ENCODE peak calls at places on chromosomes 11 and 22, in eight cellular contexts. Q, I, W, V, O, C, S and T are unnamed samples.

GRCh38 chr11:15148181-15148580 is 33.5 kb downstream of the INSC start:
- DNase-seq in O (no peak), V (no peak), I (peak; percentile 56), Q (no peak), C (no peak), S (no peak), W (no peak), T (no peak)

GRCh38 chr22:34798605-34799004 is 267.4 kb upstream of the ISX start:
- DNase-seq in W (no peak), Q (peak; percentile 31), I (no peak), S (no peak), O (no peak), C (no peak), V (no peak), T (no peak)

GRCh38 chr11:16897460-16898061 is 116.7 kb downstream of the PLEKHA7 start:
- DNase-seq in V (no peak), W (no peak), S (peak; percentile 51), C (no peak), O (no peak), Q (no peak), I (no peak), T (no peak)

GRCh38 chr11:80944758-80945157 is 1503.9 kb upstream of the TENM4 start:
- DNase-seq in O (no peak), C (no peak), Q (no peak), I (no peak), S (no peak), W (no peak), V (no peak), T (no peak)

GRCh38 chr22:29820941-29821789 is 16.9 kb downstream of the ASCC2 start:
- DNase-seq in V (peak; percentile 77), I (peak; percentile 98), S (peak; percentile 84), C (peak; percentile 44), W (peak; percentile 88), O (no peak), Q (peak; percentile 80), T (peak; percentile 82)

GRCh38 chr22:32589007-32589406 is 114.4 kb downstream of the FBXO7 start:
- DNase-seq in O (no peak), V (no peak), I (peak; percentile 11), W (no peak), C (no peak), Q (no peak), S (no peak), T (no peak)

GRCh38 chr11:5285703-5286102 is 16.0 kb upstream of the HBE1 start:
- DNase-seq in S (no peak), W (no peak), O (no peak), V (no peak), Q (no peak), I (no peak), C (no peak), T (no peak)

GRCh38 chr11:44766112-44766971 is 39.6 kb downstream of the TSPAN18 start:
- DNase-seq in I (peak; percentile 93), C (no peak), Q (peak; percentile 77), V (no peak), W (no peak), S (peak; percentile 92), O (no peak), T (peak; percentile 70)

GRCh38 chr22:46931414-46931813 is 169.0 kb downstream of the TBC1D22A start:
- DNase-seq in I (no peak), O (no peak), S (no peak), W (peak; percentile 15), Q (no peak), C (no peak), V (no peak), T (peak; percentile 52)

GRCh38 chr22:18145676-18146388 is 4.1 kb upstream of the USP18 start:
- DNase-seq in O (no peak), W (no peak), V (no peak), Q (no peak), I (no peak), C (no peak), S (no peak), T (no peak)

GRCh38 chr11:125297346-125297910 is 132.9 kb downstream of the PKNOX2 start:
- DNase-seq in I (no peak), O (no peak), V (no peak), S (peak; percentile 63), W (no peak), C (no peak), Q (no peak), T (no peak)

GRCh38 chr22:46062232-46062615 is 85.3 kb upstream of the WNT7B start:
- DNase-seq in I (no peak), V (peak; percentile 17), S (no peak), C (no peak), W (no peak), O (no peak), Q (no peak), T (no peak)

GRCh38 chr11:6270584-6271246 is 11.1 kb downstream of the CCKBR start:
- DNase-seq in O (peak; percentile 68), S (no peak), W (no peak), C (no peak), I (no peak), Q (no peak), V (no peak), T (no peak)

GRCh38 chr11:3154001-3154599 is 11.0 kb downstream of the OSBPL5 start:
- DNase-seq in I (no peak), Q (no peak), S (no peak), W (no peak), O (peak; percentile 73), V (no peak), C (no peak), T (no peak)

GRCh38 chr11:108084811-108085210 is 36.6 kb upstream of the ACAT1 start:
- DNase-seq in V (no peak), I (no peak), S (no peak), O (no peak), Q (no peak), C (no peak), W (no peak), T (no peak)

GRCh38 chr11:80958414-80958813 is 1517.6 kb upstream of the TENM4 start:
- DNase-seq in W (no peak), Q (no peak), S (no peak), O (no peak), C (no peak), I (peak; percentile 1), V (no peak), T (no peak)

GRCh38 chr22:43487311-43488030 is 75.7 kb downstream of the MPPED1 start:
- DNase-seq in V (no peak), O (no peak), I (no peak), C (no peak), W (no peak), S (no peak), Q (no peak), T (no peak)

GRCh38 chr22:50604623-50605348 is 4.2 kb downstream of the MAPK8IP2 start:
- DNase-seq in Q (no peak), C (no peak), O (peak; percentile 82), I (no peak), S (no peak), V (no peak), W (no peak), T (no peak)

GRCh38 chr11:94128171-94128745 is 383 bp upstream of the PANX1 start:
- DNase-seq in Q (no peak), V (no peak), C (peak; percentile 35), O (no peak), S (no peak), I (no peak), W (no peak), T (no peak)

GRCh38 chr22:49209452-49210195 is 618.0 kb downstream of the BRD1 start:
- DNase-seq in I (no peak), S (no peak), V (no peak), W (no peak), O (no peak), Q (peak; percentile 7), C (no peak), T (peak; percentile 41)

GRCh38 chr22:49210606-49211005 is 617.1 kb downstream of the BRD1 start:
- DNase-seq in S (no peak), Q (peak; percentile 3), O (no peak), W (no peak), C (no peak), I (no peak), V (no peak), T (peak; percentile 33)

GRCh38 chr22:49212466-49212865 is 615.2 kb downstream of the BRD1 start:
- DNase-seq in Q (peak; percentile 2), I (no peak), S (no peak), V (no peak), W (no peak), O (no peak), C (no peak), T (peak; percentile 55)

GRCh38 chr22:49212002-49212401 is 615.7 kb downstream of the BRD1 start:
- DNase-seq in I (no peak), W (no peak), C (no peak), O (no peak), Q (no peak), S (no peak), V (no peak), T (no peak)

GRCh38 chr22:49211176-49211575 is 616.5 kb downstream of the BRD1 start:
- DNase-seq in W (no peak), I (no peak), C (no peak), O (no peak), Q (peak; percentile 1), S (no peak), V (no peak), T (peak; percentile 21)
- H3K9me3 ChIP-seq in W (no peaks in the 10 kb centered on the region), I (peaks cover 77% of the 10 kb centered on the region), C (no peaks in the 10 kb centered on the region), O (no peaks in the 10 kb centered on the region), Q (no peaks in the 10 kb centered on the region), S (peaks cover 12% of the 10 kb centered on the region), V (no peaks in the 10 kb centered on the region), T (no peaks in the 10 kb centered on the region)

DNA sequence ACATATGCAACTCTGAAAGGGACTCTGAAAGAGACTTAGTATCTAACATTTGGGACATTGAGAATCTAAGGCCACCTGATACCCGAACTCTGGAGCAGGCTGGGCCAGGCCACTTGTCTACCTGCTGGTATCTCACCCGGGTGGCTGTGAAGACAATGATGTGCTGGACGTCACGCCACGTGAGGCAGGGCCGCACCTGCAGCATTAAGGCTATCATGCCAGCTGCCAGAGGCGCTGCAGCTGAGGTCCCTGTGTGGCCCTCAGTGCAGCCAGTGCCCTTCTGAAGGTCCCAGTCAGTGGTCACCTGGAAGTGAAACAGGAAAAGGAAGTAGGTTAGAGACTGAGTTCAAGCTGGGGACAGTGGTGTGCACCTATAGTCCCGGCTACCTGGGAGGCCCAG is 12.4 kb downstream of the PCSK7 start:
- DNase-seq in S (no peak), I (no peak), C (no peak), W (no peak), V (no peak), O (no peak), Q (no peak), T (peak; percentile 46)
- H3K4me1 ChIP-seq in S (peaks cover 11% of the 10 kb centered on the region), I (peaks cover 40% of the 10 kb centered on the region), C (peaks cover 4% of the 10 kb centered on the region), W (peaks cover 20% of the 10 kb centered on the region), V (peaks cover 33% of the 10 kb centered on the region), O (peaks cover 11% of the 10 kb centered on the region), Q (peaks cover 33% of the 10 kb centered on the region), T (peaks cover 37% of the 10 kb centered on the region)

GRCh38 chr11:91749231-91749630 is 475.4 kb upstream of the FAT3 start:
- DNase-seq in Q (no peak), I (no peak), O (no peak), C (no peak), W (no peak), S (no peak), V (no peak), T (no peak)
- H3K9me3 ChIP-seq in Q (no peaks in the 10 kb centered on the region), I (peaks cover 5% of the 10 kb centered on the region), O (no peaks in the 10 kb centered on the region), C (no peaks in the 10 kb centered on the region), W (no peaks in the 10 kb centered on the region), S (peaks cover 1% of the 10 kb centered on the region), V (no peaks in the 10 kb centered on the region), T (no peaks in the 10 kb centered on the region)

DNA sequence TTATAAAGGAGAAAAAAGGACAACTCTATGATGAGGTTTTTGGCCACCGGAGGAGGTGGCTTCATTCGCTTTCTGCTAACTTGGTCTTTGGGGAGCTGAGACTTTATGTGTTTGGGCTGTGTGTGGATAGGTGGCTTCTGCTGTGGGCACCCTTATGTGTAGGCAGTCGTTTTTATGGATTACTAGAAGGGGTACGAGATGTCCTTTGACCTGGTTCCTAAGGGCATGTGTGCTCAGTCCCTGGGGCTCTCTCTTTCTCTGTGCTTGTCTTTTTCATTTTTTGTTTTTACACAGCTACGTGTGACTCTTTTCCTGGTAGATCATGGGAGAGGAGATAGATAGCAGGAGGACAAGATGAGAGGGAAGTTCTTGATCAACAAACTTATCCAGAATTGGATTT is 93.4 kb downstream of the TEAD1 start:
- DNase-seq in O (no peak), W (no peak), I (no peak), C (no peak), V (no peak), S (no peak), Q (no peak), T (no peak)
- H3K4me1 ChIP-seq in O (peaks cover 9% of the 10 kb centered on the region), W (no peaks in the 10 kb centered on the region), I (peaks cover 42% of the 10 kb centered on the region), C (no peaks in the 10 kb centered on the region), V (no peaks in the 10 kb centered on the region), S (peaks cover 25% of the 10 kb centered on the region), Q (peaks cover 31% of the 10 kb centered on the region), T (peaks cover 29% of the 10 kb centered on the region)